ENCODE peak calls at places on chromosomes 3 and 15, in ten cellular contexts. W is NB4, P is adrenal gland, N is GM23338, S is GM12865, Z is GM12878, E is upper lobe of right lung, T is colonic mucosa, O is GM06990, H is cardiac muscle cell. M is an unnamed sample.

GRCh38 chr15:79724312-79724711 is 172.5 kb downstream of the MTHFS start:
- DNase-seq in W (peak), T (no peak), Z (no peak), H (peak), S (no peak), E (no peak), N (no peak), O (no peak), P (no peak), M (no peak)

GRCh38 chr3:126152458-126152857 is 27.9 kb downstream of the ALDH1L1 start:
- DNase-seq in E (no peak), T (peak), P (no peak), O (no peak), Z (no peak), H (no peak), N (no peak), W (no peak), S (no peak), M (no peak)

GRCh38 chr3:31247850-31248618 is 284.7 kb upstream of the STT3B start:
- DNase-seq in O (peak), E (no peak), Z (peak), S (peak), T (no peak), P (no peak), W (no peak), N (no peak), H (no peak), M (no peak)

GRCh38 chr3:179713643-179714090 is 60.8 kb downstream of the USP13 start:
- DNase-seq in W (no peak), E (no peak), N (peak), O (no peak), H (no peak), T (no peak), Z (no peak), S (no peak), P (no peak), M (no peak)

GRCh38 chr3:194389269-194389668 is 9.8 kb downstream of the GP5 start:
- DNase-seq in W (no peak), P (no peak), Z (no peak), T (no peak), S (no peak), O (no peak), N (no peak), E (peak), H (no peak), M (no peak)

GRCh38 chr3:115469649-115470048 is 153.7 kb upstream of the GAP43 start:
- DNase-seq in H (no peak), N (no peak), Z (peak), S (no peak), O (no peak), T (no peak), W (peak), P (peak), E (no peak), M (no peak)

GRCh38 chr15:64690578-64691296 is 84.7 kb downstream of the RBPMS2 start:
- DNase-seq in E (no peak), W (no peak), O (no peak), N (no peak), P (no peak), S (no peak), H (peak), T (no peak), Z (no peak), M (no peak)

GRCh38 chr3:167228135-167228534 is 152.0 kb downstream of the ZBBX start:
- DNase-seq in N (no peak), O (no peak), H (peak), T (no peak), W (peak), E (no peak), S (no peak), Z (no peak), P (no peak), M (no peak)

GRCh38 chr15:63506537-63507035 is 2.2 kb downstream of the USP3 start:
- DNase-seq in S (peak), P (no peak), T (peak), E (no peak), N (no peak), W (peak), O (no peak), Z (no peak), H (no peak), M (no peak)

GRCh38 chr3:173747427-173747826 is 349.9 kb downstream of the NLGN1 start:
- DNase-seq in H (no peak), N (no peak), S (no peak), T (no peak), Z (no peak), E (no peak), P (no peak), W (no peak), O (no peak), M (no peak)

GRCh38 chr15:83626171-83626802 is 27.6 kb upstream of the ADAMTSL3 start:
- DNase-seq in T (no peak), P (no peak), Z (no peak), W (no peak), N (no peak), O (no peak), H (peak), S (no peak), E (no peak), M (no peak)

GRCh38 chr15:61141497-61142125 is 87.5 kb downstream of the RORA start:
- DNase-seq in Z (no peak), N (peak), E (no peak), O (no peak), P (no peak), S (no peak), H (no peak), W (no peak), T (no peak), M (no peak)

GRCh38 chr15:44775923-44776322 is 39.6 kb downstream of the TRIM69 start:
- DNase-seq in T (no peak), N (no peak), P (no peak), S (peak), O (no peak), E (no peak), H (peak), Z (no peak), W (no peak), M (no peak)

GRCh38 chr3:58868101-58868779 is 181.6 kb downstream of the CFAP20DC start:
- DNase-seq in S (peak), O (no peak), Z (no peak), H (no peak), N (no peak), E (no peak), T (no peak), W (peak), P (no peak), M (no peak)

GRCh38 chr3:8816106-8816505 is 46.7 kb upstream of the OXTR start:
- DNase-seq in H (no peak), P (no peak), Z (no peak), E (no peak), S (no peak), T (no peak), O (no peak), N (no peak), W (no peak), M (no peak)

GRCh38 chr3:32021155-32021554 is 39.6 kb downstream of the ZNF860 start:
- DNase-seq in P (no peak), N (no peak), H (no peak), Z (no peak), T (no peak), O (no peak), E (no peak), S (no peak), W (no peak), M (no peak)

GRCh38 chr15:51883436-51883835 is 54.0 kb downstream of the TMOD3 start:
- DNase-seq in P (no peak), O (no peak), N (no peak), S (no peak), T (no peak), E (no peak), H (peak), W (no peak), Z (no peak), M (no peak)

GRCh38 chr3:27720899-27721716 is 1.0 kb downstream of the EOMES start:
- DNase-seq in H (no peak), W (no peak), E (no peak), N (peak), T (no peak), P (no peak), S (no peak), O (peak), Z (no peak), M (no peak)

GRCh38 chr15:33160054-33160453 is 34.5 kb downstream of the FMN1 start:
- DNase-seq in N (peak), H (no peak), Z (no peak), T (no peak), O (no peak), W (peak), E (no peak), P (no peak), S (peak), M (no peak)
- TF ChIP-seq CTCF in N (peak), H (no peak), Z (peak), T (no peak), O (peak), W (no peak), E (no peak), P (no peak), S (no peak), M (peak)

DNA sequence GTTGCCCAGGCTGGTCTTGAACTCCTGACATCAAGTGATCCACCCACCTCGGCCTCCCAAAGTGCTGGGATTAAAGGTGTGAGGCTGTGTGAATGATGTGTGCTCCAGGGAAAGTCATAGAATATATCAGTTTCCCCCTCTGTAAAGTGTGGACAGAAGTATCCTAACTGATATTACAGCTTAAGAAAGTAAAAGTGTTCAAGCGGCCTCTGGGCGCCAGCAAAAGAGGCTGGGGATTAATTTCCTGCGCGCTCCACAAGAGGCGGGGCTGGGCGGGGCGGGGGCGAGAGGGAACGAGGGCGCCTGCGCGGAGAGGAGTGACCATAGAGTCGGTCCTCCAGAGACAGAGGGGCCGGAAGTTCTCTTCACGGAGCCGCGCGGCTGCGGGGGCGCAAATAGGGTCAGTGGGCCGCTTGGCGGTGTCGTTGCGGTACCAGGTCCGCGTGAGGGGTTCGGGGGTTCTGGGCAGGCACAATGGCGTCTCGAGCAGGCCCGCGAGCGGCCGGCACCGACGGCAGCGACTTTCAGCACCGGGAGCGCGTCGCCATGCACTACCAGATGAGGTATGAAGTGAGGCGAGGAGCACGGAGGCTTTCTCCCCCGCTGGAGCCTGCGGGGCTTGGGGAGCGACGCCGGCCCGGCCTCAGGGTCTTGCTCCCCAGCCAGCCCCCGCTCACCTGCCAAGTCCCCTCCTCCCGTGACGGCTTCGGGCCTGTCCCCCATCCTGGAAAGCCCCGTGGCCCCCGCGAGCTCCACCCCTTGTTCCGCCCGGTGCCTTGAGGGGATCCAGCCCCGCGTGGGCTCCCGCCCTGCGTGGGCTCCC is at the start of gene JAGN1:
- DNase-seq in P (peak), E (peak), T (peak), S (peak), W (peak), O (peak), H (peak), Z (peak), N (peak), M (peak)
- H3K4me3 ChIP-seq in P (peak), E (peak), T (peak), S (peak), W (peak), O (peak), H (peak), Z (peak), N (peak), M (peak)

DNA sequence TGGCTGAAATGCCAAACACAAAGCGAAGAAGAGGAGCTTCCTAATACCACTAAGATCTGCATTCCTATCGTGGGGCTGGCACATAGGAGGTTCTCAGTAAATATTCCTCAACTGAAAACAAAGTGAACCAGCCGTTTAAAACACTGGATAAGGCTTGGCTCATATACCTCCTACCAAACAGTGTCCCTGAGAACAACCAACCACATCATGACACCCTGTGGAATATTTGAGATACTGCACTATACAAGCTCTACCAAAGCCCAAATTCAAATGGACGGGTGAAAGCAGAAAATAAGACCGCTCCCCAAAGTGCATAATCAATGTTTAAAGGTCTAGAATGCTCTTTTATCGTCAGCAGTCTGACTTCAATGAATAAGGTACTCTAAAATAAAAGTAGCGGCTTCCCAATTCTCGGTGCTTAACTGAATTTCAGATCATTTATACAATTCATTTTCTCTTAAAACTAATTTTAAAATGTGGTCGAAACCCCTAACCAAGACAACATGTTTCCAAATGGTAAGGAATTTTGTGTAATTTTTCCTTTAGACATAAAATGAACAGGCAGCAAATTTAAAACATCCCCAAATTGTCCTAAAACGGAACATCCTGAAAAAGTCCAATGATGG is 425.8 kb downstream of the ERC2 start:
- DNase-seq in Z (no peak), O (no peak), S (peak), T (no peak), H (peak), P (no peak), N (peak), W (peak), E (no peak), M (no peak)
- TF ChIP-seq CTCF in Z (peak), O (peak), S (peak), T (peak), H (peak), P (peak), N (peak), W (peak), E (peak), M (peak)

GRCh38 chr3:36381311-36381956 is 1.1 kb downstream of the STAC start:
- DNase-seq in H (no peak), N (peak), Z (no peak), P (no peak), E (no peak), W (no peak), O (no peak), T (no peak), S (no peak), M (no peak)
- H3K4me3 ChIP-seq in H (peak), N (peak), Z (no peak), P (no peak), E (peak), W (no peak), O (no peak), T (no peak), S (no peak), M (no peak)

GRCh38 chr15:33730815-33731214 is 237.5 kb upstream of the CHRM5 start:
- DNase-seq in Z (no peak), T (no peak), N (no peak), E (no peak), H (no peak), S (peak), O (no peak), P (no peak), W (no peak), M (no peak)

GRCh38 chr15:33735143-33735542 is 233.2 kb upstream of the CHRM5 start:
- DNase-seq in W (no peak), P (no peak), O (no peak), N (no peak), H (no peak), E (no peak), Z (no peak), T (no peak), S (no peak), M (no peak)

GRCh38 chr15:33724321-33725036 is 243.8 kb upstream of the CHRM5 start:
- DNase-seq in P (no peak), H (no peak), N (peak), S (no peak), T (no peak), Z (no peak), W (no peak), E (no peak), O (no peak), M (no peak)

GRCh38 chr15:33729648-33730047 is 238.6 kb upstream of the CHRM5 start:
- DNase-seq in S (no peak), H (peak), O (no peak), P (no peak), E (no peak), Z (no peak), N (peak), W (no peak), T (no peak), M (no peak)
- TF ChIP-seq CTCF in S (no peak), H (no peak), O (peak), P (no peak), E (no peak), Z (peak), N (peak), W (no peak), T (no peak), M (peak)

GRCh38 chr3:57803647-57804081 is 47.6 kb downstream of the SLMAP start:
- DNase-seq in H (peak), S (no peak), Z (no peak), P (peak), N (peak), O (no peak), W (no peak), T (peak), E (no peak), M (no peak)
- H3K4me3 ChIP-seq in H (no peak), S (no peak), Z (no peak), P (no peak), N (no peak), O (no peak), W (no peak), T (no peak), E (no peak), M (no peak)

DNA sequence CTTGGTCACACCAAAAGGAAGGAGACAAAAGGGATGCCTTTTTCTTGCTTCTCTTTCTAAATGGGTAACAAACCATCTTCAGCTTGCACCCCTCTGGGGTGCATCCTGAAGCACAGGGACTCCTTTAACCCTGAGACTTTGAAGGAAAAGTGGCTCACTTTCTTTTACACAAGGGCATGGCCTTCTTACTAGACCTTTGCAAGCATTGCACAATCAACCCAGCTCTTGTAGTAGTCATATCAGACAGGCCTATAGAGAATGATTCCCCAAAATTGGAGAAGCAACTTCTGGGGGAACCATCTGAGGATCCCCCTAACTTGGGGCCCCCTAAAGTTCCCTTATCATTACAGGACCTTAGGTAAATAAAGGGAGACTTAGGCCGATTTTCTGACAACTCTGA is 56.1 kb upstream of the GK5 start:
- DNase-seq in S (no peak), O (no peak), E (no peak), Z (no peak), W (peak), N (no peak), T (no peak), H (no peak), P (no peak), M (no peak)
- TF ChIP-seq CTCF in S (no peak), O (no peak), E (no peak), Z (no peak), W (no peak), N (no peak), T (no peak), H (no peak), P (no peak), M (no peak)

GRCh38 chr3:137765310-137766033 is 1.4 kb downstream of the SOX14 start:
- DNase-seq in O (no peak), Z (no peak), T (no peak), W (no peak), P (no peak), H (no peak), E (no peak), S (no peak), N (peak), M (no peak)

GRCh38 chr3:137768361-137769320 is 4.5 kb downstream of the SOX14 start:
- DNase-seq in N (peak), Z (no peak), E (no peak), W (no peak), O (no peak), T (no peak), P (no peak), H (no peak), S (no peak), M (no peak)

GRCh38 chr3:137766069-137766960 is 2.2 kb downstream of the SOX14 start:
- DNase-seq in W (no peak), P (no peak), S (no peak), E (no peak), N (peak), H (no peak), T (no peak), O (no peak), Z (no peak), M (no peak)

GRCh38 chr3:137768021-137768360 is 3.9 kb downstream of the SOX14 start:
- DNase-seq in E (no peak), N (no peak), P (no peak), S (no peak), Z (no peak), T (no peak), W (no peak), O (no peak), H (no peak), M (no peak)

GRCh38 chr3:137767146-137768020 is 3.3 kb downstream of the SOX14 start:
- DNase-seq in T (no peak), E (no peak), W (no peak), S (no peak), Z (no peak), O (no peak), N (peak), P (no peak), H (no peak), M (no peak)
- H3K4me3 ChIP-seq in T (no peak), E (peak), W (no peak), S (no peak), Z (no peak), O (no peak), N (peak), P (no peak), H (no peak), M (no peak)